ENCODE peak calls at places on chromosomes 11 and 22, in six cellular contexts. Q is Calu3, C is GM13977, O is MCF 10A, M is pancreas, Z is lung. A is an unnamed sample.

GRCh38 chr11:129190087-129190486 is 2.0 kb downstream of the ARHGAP32 start:
- DNase-seq in Z (no peak), M (no peak), Q (peak), C (no peak), O (peak), A (no peak)

GRCh38 chr11:47412152-47412746 is 3.9 kb downstream of the SLC39A13 start:
- DNase-seq in M (no peak), C (peak), Q (peak), Z (peak), O (peak), A (peak)

GRCh38 chr22:31750365-31751284 is 693 bp upstream of the PRR14L start:
- DNase-seq in Q (no peak), O (no peak), Z (no peak), M (no peak), C (no peak), A (no peak)

GRCh38 chr22:20607157-20607907 is 99.9 kb downstream of the MED15 start:
- DNase-seq in Q (no peak), O (no peak), Z (no peak), M (no peak), C (peak), A (no peak)

GRCh38 chr11:67302571-67303131 is 679 bp upstream of the SSH3 start:
- DNase-seq in Q (peak), M (peak), O (peak), Z (peak), C (no peak), A (no peak)

GRCh38 chr11:31412946-31413345 is 43.3 kb downstream of the DNAJC24 start:
- DNase-seq in Z (no peak), M (no peak), O (peak), Q (no peak), C (no peak), A (no peak)

GRCh38 chr11:134545521-134545920 is 133.5 kb upstream of the B3GAT1 start:
- DNase-seq in O (no peak), Q (no peak), C (no peak), M (no peak), Z (no peak), A (no peak)

GRCh38 chr11:14544611-14545010 is 24.4 kb upstream of the PSMA1 start:
- DNase-seq in C (peak), O (peak), Q (no peak), Z (no peak), M (no peak), A (peak)

GRCh38 chr11:82776377-82776776 is 42.7 kb upstream of the FAM181B start:
- DNase-seq in M (no peak), Q (no peak), C (no peak), O (no peak), Z (no peak), A (no peak)

GRCh38 chr11:36240746-36241295 is 48.4 kb downstream of the COMMD9 start:
- DNase-seq in Z (no peak), C (no peak), O (no peak), Q (no peak), M (no peak), A (no peak)

GRCh38 chr22:23908561-23909205 is 14.5 kb downstream of the MIF start:
- DNase-seq in Z (no peak), O (no peak), M (no peak), C (no peak), Q (no peak), A (no peak)

GRCh38 chr11:46272816-46273427 is 4.5 kb upstream of the CREB3L1 start:
- DNase-seq in O (peak), Q (no peak), M (peak), Z (peak), C (no peak), A (no peak)

GRCh38 chr22:43230983-43231723 is 44.2 kb upstream of the TTLL12 start:
- DNase-seq in C (peak), Z (peak), O (peak), M (peak), Q (peak), A (peak)
- TF ChIP-seq CTCF in C (peak), Z (peak), O (peak), M (peak), Q (peak), A (peak)

GRCh38 chr22:27715078-27715477 is 86.5 kb downstream of the MN1 start:
- DNase-seq in Q (no peak), M (no peak), Z (no peak), C (no peak), O (no peak), A (no peak)
- TF ChIP-seq CTCF in Q (no peak), M (no peak), Z (peak), C (no peak), O (no peak), A (no peak)

DNA sequence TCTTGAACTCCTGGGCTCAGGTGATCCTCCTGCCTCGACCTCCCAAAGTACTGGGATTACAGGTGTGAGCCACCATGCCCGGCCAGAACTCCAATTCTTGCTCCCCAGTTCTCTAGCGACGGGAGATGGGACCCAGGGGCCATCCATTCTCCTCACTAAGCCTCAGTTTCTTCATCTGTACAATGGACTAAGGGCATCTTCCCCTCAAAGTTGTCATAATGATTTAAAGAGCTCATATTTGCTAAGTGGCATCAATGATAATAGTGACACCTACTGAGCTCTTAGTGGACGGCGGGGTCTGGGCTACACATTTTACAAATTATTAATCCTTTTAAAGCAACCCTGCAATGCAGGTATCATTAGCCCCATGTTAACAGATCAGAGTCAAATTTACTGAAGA is 34.5 kb downstream of the KIAA0930 start:
- DNase-seq in Z (no peak), Q (no peak), M (no peak), C (no peak), O (no peak), A (no peak)
- TF ChIP-seq CTCF in Z (no peak), Q (no peak), M (no peak), C (no peak), O (no peak), A (no peak)

DNA sequence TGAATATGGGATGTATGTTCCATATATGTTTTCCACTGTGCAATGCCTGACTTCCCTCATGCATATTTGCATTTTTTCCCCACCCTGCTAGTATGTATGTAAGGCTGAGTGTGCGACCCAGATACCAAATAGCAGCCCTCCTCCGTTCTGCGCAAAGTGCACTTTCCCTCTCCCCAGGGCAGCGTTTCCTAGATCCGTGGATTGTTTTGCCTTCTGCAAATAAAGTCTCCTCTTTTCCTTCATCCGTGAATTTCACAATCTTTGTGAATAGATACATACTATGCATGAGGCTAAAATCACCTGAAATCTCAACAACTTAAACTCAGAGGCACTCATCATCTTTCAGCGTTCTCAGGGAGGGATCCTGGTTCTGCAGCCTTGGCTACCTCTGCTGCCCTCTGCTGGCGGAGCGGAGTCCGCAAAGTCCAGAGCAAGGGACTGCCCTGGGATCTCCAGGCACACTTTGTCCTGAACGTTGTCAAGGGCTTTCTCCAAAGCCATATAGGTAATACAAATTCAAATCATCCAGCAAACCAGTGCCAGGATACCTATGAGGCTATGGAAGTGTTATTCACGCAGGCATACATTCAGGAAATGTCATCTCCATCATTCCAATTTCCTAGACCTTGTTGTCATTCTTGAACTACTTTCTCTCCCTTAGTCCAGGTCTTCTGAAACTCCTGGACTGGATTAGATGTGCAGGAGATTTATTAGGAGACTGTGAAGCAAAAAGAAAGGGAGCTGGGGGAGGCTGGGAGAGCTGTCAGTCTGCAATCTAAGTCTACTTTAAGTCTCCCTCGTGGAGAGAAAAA is 53.1 kb downstream of the CNTF start:
- DNase-seq in O (peak), M (peak), C (peak), Q (peak), Z (peak), A (peak)
- TF ChIP-seq CTCF in O (peak), M (peak), C (peak), Q (peak), Z (peak), A (peak)

GRCh38 chr11:90288207-90288821 is 65.5 kb upstream of the CHORDC1 start:
- DNase-seq in Z (no peak), Q (no peak), C (peak), M (no peak), O (peak), A (peak)
- TF ChIP-seq CTCF in Z (no peak), Q (peak), C (peak), M (peak), O (peak), A (peak)

GRCh38 chr11:8055111-8055835 is 25.7 kb upstream of the TUB start:
- DNase-seq in M (no peak), Z (no peak), Q (no peak), C (no peak), O (no peak), A (no peak)
- TF ChIP-seq CTCF in M (no peak), Z (no peak), Q (no peak), C (peak), O (peak), A (no peak)

GRCh38 chr22:47797546-47797945 is 1035.1 kb downstream of the TBC1D22A start:
- DNase-seq in C (no peak), O (no peak), M (no peak), Q (no peak), Z (no peak), A (no peak)

GRCh38 chr22:47796128-47796908 is 1033.9 kb downstream of the TBC1D22A start:
- DNase-seq in M (no peak), Z (no peak), O (no peak), C (no peak), Q (no peak), A (no peak)

GRCh38 chr22:47794851-47795250 is 1032.4 kb downstream of the TBC1D22A start:
- DNase-seq in O (no peak), Z (no peak), Q (no peak), C (no peak), M (no peak), A (no peak)

GRCh38 chr22:47793304-47794101 is 1031.1 kb downstream of the TBC1D22A start:
- DNase-seq in Z (peak), O (no peak), M (no peak), Q (no peak), C (no peak), A (no peak)

GRCh38 chr22:47795477-47796127 is 1033.2 kb downstream of the TBC1D22A start:
- DNase-seq in C (no peak), M (no peak), O (no peak), Z (no peak), Q (no peak), A (no peak)
- TF ChIP-seq CTCF in C (no peak), M (no peak), O (no peak), Z (no peak), Q (no peak), A (no peak)

GRCh38 chr11:122459064-122459463 is 196.5 kb upstream of the UBASH3B start:
- DNase-seq in Q (no peak), C (no peak), O (no peak), M (no peak), Z (no peak), A (no peak)

GRCh38 chr11:122451911-122452310 is 203.6 kb upstream of the UBASH3B start:
- DNase-seq in Z (no peak), M (no peak), Q (no peak), O (no peak), C (no peak), A (no peak)

DNA sequence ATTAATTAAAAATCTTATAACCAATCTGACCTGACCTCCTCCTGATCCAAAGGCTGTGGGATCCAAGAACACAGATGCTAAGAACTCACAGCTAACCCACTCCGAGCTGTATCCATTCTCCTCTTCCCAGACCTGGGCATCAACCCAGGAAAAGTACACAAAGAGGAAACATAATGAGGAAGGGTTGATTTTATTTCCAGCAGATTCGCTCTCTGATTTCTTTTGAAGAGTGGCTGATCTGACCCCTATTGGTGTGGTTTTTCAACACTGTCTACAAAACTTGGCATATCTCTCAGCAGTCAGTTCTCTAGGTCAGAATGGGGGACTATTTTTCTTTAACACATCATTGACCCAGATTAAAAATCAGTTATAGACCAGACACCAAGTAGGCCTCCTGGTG is 201.9 kb upstream of the UBASH3B start:
- DNase-seq in O (no peak), M (no peak), Q (no peak), Z (no peak), C (no peak), A (no peak)
- TF ChIP-seq CTCF in O (no peak), M (no peak), Q (no peak), Z (no peak), C (no peak), A (no peak)

DNA sequence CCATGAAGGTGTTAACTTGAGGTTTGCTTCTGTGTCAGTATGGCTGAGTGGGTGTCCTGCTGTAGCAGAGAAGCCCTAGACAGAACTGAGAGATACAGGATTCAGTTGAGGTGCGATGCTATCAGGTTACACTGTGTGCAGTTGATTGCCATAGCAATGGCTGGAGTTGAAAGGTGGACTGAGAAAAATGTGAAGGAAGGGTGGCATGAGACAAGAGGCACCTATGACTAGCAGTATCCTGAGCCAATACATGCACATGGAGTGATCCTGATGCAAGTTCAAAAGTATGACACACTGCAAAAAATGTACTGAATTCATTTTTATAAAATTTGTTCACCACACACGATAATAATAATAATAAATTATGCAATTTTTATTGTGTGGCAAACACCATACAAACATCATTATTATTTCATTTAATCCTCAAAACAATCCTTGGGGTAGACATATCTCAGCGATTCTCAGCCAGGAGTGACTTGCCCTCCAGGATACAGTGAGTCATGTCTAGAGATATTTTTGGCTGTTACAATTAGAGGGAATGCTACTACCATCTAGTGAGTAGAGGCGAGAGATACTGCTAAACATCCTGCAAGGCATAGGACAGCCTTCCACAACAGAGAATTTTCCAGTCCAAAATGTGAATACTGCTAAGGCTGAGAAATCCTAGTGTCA is 3.9 kb upstream of the PIWIL4 start:
- DNase-seq in C (no peak), Q (no peak), M (no peak), Z (no peak), O (peak), A (no peak)
- TF ChIP-seq CTCF in C (no peak), Q (no peak), M (no peak), Z (no peak), O (peak), A (no peak)

GRCh38 chr11:116422556-116422955 is 350.2 kb downstream of the BUD13 start:
- DNase-seq in Z (no peak), O (no peak), M (no peak), Q (no peak), C (no peak), A (no peak)

GRCh38 chr11:116424615-116425261 is 348.0 kb downstream of the BUD13 start:
- DNase-seq in Z (no peak), Q (no peak), O (peak), C (no peak), M (no peak), A (no peak)

GRCh38 chr11:116421529-116422185 is 351.1 kb downstream of the BUD13 start:
- DNase-seq in M (no peak), Z (no peak), C (no peak), Q (no peak), O (no peak), A (no peak)

GRCh38 chr11:116420770-116421528 is 351.8 kb downstream of the BUD13 start:
- DNase-seq in Z (no peak), M (no peak), O (peak), C (no peak), Q (peak), A (no peak)

DNA sequence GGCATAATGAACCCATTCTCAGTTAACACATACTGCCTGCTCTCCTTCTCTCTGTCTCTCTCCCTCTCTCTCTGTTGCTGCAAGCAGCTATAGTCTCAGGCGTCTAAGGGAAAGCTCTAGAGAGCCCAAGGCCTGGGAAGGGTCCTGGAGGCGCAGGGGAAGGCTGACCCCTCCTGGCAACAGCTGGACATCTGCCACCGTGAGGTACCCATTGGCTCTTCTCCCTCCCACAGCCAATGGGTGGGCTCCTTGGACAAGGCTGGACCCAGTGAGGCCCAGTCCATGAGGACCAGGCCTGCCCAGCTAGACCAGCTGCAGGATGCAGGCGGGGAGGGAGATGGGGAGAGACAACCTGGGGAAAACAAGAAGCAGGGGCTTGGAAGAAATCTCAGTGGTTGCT is 349.8 kb downstream of the BUD13 start:
- DNase-seq in M (no peak), C (no peak), Z (no peak), Q (no peak), O (no peak), A (no peak)
- TF ChIP-seq CTCF in M (no peak), C (no peak), Z (no peak), Q (no peak), O (no peak), A (no peak)